ENCODE peak calls at places on chromosomes 16 and 17, in four cellular contexts. M, T, Y and P are unnamed samples.
A peak's percentile ranks its signal among the peaks of the same experiment; 100 is the strongest.

GRCh38 chr17:79952265-79952877 is 83.3 kb downstream of the TBC1D16 start:
- DNase-seq in M (no peak), T (no peak), Y (no peak), P (no peak)

GRCh38 chr16:30895592-30896202 is 717 bp upstream of the CTF1 start:
- DNase-seq in M (no peak), T (peak; percentile 99), Y (no peak), P (no peak)

GRCh38 chr16:80314042-80314441 is 226.8 kb upstream of the DYNLRB2 start:
- DNase-seq in M (no peak), T (no peak), Y (no peak), P (no peak)

GRCh38 chr17:72372185-72372584 is 251.4 kb downstream of the SOX9 start:
- DNase-seq in M (no peak), T (no peak), Y (no peak), P (no peak)

GRCh38 chr16:87853411-87854052 is 15.8 kb downstream of the SLC7A5 start:
- DNase-seq in M (peak; percentile 88), T (peak; percentile 96), Y (peak; percentile 92), P (peak; percentile 90)

GRCh38 chr17:40034426-40035161 is 19.4 kb downstream of the CSF3 start:
- DNase-seq in M (no peak), T (no peak), Y (no peak), P (no peak)

GRCh38 chr17:9241371-9241712 is 220.0 kb downstream of the NTN1 start:
- DNase-seq in M (no peak), T (no peak), Y (no peak), P (no peak)

GRCh38 chr17:73592531-73592961 is 51.7 kb downstream of the SDK2 start:
- DNase-seq in M (no peak), T (no peak), Y (no peak), P (no peak)

GRCh38 chr16:4435668-4436067 is 10.0 kb downstream of the DNAJA3 start:
- DNase-seq in M (no peak), T (no peak), Y (no peak), P (no peak)

GRCh38 chr17:72699566-72699965 is 392.9 kb downstream of the SLC39A11 start:
- DNase-seq in M (no peak), T (no peak), Y (no peak), P (no peak)

GRCh38 chr17:73196500-73196899 is 3.6 kb downstream of the COG1 start:
- DNase-seq in M (peak; percentile 85), T (peak; percentile 71), Y (peak; percentile 53), P (peak; percentile 64)

GRCh38 chr16:70737377-70738082 is 51.7 kb upstream of the MTSS2 start:
- DNase-seq in M (no peak), T (no peak), Y (no peak), P (peak; percentile 24)

GRCh38 chr16:56120447-56121155 is 70.7 kb upstream of the GNAO1 start:
- DNase-seq in M (no peak), T (no peak), Y (no peak), P (no peak)

GRCh38 chr16:56121156-56121500 is 70.2 kb upstream of the GNAO1 start:
- DNase-seq in M (no peak), T (no peak), Y (no peak), P (no peak)

GRCh38 chr16:56122251-56122650 is 69.0 kb upstream of the GNAO1 start:
- DNase-seq in M (no peak), T (no peak), Y (no peak), P (no peak)

GRCh38 chr16:56125922-56126321 is 65.4 kb upstream of the GNAO1 start:
- DNase-seq in M (no peak), T (no peak), Y (no peak), P (no peak)
- H2BK120ac ChIP-seq in M (no peak overlapping the region), T (no peak overlapping the region), Y (no peak overlapping the region), P (no peak overlapping the region)

GRCh38 chr16:89380681-89381080 is 109.7 kb downstream of the ANKRD11 start:
- DNase-seq in M (no peak), T (no peak), Y (no peak), P (no peak)

GRCh38 chr16:89381788-89382187 is 108.6 kb downstream of the ANKRD11 start:
- DNase-seq in M (no peak), T (no peak), Y (no peak), P (no peak)

GRCh38 chr16:89385712-89386111 is 104.6 kb downstream of the ANKRD11 start:
- DNase-seq in M (no peak), T (no peak), Y (no peak), P (no peak)

GRCh38 chr16:89384282-89384681 is 106.1 kb downstream of the ANKRD11 start:
- DNase-seq in M (no peak), T (no peak), Y (no peak), P (no peak)

GRCh38 chr16:89383095-89384003 is 107.0 kb downstream of the ANKRD11 start:
- DNase-seq in M (peak; percentile 70), T (peak; percentile 88), Y (no peak), P (peak; percentile 66)
- H3K79me2 ChIP-seq in M (peaks cover 82% of the 10 kb centered on the region), T (peaks cover 95% of the 10 kb centered on the region), Y (peaks cover 25% of the 10 kb centered on the region), P (peaks cover 40% of the 10 kb centered on the region)

GRCh38 chr17:19415311-19415710 is 4.3 kb downstream of the RNF112 start:
- DNase-seq in M (peak; percentile 39), T (no peak), Y (no peak), P (no peak)

GRCh38 chr17:19412984-19413383 is 2.0 kb downstream of the RNF112 start:
- DNase-seq in M (no peak), T (no peak), Y (no peak), P (no peak)

GRCh38 chr17:19414396-19415280 is 3.6 kb downstream of the RNF112 start:
- DNase-seq in M (no peak), T (no peak), Y (no peak), P (no peak)

GRCh38 chr17:19412510-19412909 is 1.5 kb downstream of the RNF112 start:
- DNase-seq in M (no peak), T (no peak), Y (no peak), P (no peak)

GRCh38 chr17:19413725-19414124 is 2.7 kb downstream of the RNF112 start:
- DNase-seq in M (no peak), T (no peak), Y (no peak), P (no peak)
- H3K23ac ChIP-seq in M (no peak overlapping the region), T (no peak overlapping the region), Y (no peak overlapping the region), P (no peak overlapping the region)

GRCh38 chr16:82042144-82042543 is 7.1 kb downstream of the HSD17B2 start:
- DNase-seq in M (no peak), T (no peak), Y (no peak), P (peak; percentile 55)
- H2BK120ac ChIP-seq in M (no peak overlapping the region), T (no peak overlapping the region), Y (no peak overlapping the region), P (no peak overlapping the region)

GRCh38 chr17:7307686-7308624 is 527 bp downstream of the EIF5A start:
- DNase-seq in M (peak; percentile 68), T (peak; percentile 56), Y (peak; percentile 72), P (peak; percentile 33)

GRCh38 chr17:7308625-7309433 is 1.4 kb downstream of the EIF5A start:
- DNase-seq in M (peak; percentile 87), T (peak; percentile 91), Y (peak; percentile 75), P (peak; percentile 82)

GRCh38 chr17:7311110-7311698 is 3.8 kb downstream of the EIF5A start:
- DNase-seq in M (no peak), T (no peak), Y (no peak), P (no peak)

GRCh38 chr17:7306911-7307685 is at the start of gene EIF5A:
- DNase-seq in M (peak; percentile 100), T (peak; percentile 100), Y (peak; percentile 99), P (peak; percentile 100)

DNA sequence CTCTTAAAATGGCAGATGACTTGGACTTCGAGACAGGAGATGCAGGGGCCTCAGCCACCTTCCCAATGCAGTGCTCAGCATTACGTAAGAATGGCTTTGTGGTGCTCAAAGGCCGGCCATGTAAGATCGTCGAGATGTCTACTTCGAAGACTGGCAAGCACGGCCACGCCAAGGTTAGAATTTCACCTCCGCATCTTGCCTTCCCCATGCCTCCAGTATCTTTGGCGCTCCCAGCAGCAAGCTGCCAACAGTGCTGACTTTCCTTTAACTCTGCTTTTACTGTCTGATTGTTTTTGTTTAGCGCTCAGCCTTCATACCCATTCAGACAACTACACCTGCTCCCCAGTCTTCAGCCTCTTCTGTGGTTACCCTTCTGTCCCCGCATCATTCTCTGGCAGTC is 2.2 kb downstream of the EIF5A start:
- DNase-seq in M (no peak), T (no peak), Y (no peak), P (no peak)
- H3K79me2 ChIP-seq in M (peaks cover 21% of the 10 kb centered on the region), T (peaks cover 41% of the 10 kb centered on the region), Y (peaks cover 17% of the 10 kb centered on the region), P (peaks cover 22% of the 10 kb centered on the region)

DNA sequence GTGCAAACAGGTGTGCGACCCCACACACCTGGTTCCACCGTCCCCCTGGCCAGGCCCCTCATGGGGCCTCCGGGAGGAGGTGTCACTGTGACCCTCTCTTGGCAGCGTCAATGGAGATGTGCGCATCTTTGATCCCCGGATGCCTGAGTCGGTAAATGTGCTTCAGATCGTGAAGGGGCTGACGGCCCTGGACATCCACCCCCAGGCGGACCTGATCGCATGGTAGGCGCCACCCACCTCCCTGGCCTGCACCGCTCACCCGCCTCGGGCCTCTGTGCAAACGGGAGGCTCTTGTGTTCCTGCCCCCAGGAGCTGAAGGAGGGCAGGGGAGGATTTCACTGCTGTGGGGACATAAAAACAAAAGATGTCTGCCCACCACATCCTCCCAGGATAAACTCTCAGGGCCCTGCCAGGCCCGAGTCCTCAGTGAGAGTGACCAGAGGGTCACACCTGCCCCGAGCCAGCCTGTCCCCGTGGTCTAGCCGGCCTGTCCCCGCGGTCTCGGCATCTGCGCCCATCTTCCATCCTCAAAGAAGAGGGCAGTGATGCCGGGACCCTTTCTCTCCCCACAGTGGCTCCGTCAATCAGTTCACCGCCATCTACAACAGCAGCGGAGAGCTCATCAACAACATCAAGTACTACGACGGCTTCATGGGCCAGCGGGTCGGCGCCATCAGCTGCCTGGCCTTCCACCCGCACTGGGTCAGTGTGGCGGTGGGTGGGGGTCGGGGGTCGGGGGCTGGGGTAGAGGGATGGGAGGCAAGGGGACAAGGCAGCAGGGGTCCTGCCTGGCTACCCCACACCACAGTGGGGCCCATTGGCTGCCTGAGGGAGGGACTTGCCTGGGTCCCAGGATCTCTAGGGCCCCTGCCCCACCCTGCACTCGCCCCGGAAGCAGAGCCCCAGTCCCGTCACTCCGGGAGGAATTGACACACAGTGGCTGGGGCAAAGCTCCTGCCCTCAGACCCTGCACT is 29.0 kb upstream of the CHMP6 start:
- DNase-seq in M (no peak), T (no peak), Y (no peak), P (no peak)
- H3K23ac ChIP-seq in M (no peak overlapping the region), T (no peak overlapping the region), Y (no peak overlapping the region), P (no peak overlapping the region)

DNA sequence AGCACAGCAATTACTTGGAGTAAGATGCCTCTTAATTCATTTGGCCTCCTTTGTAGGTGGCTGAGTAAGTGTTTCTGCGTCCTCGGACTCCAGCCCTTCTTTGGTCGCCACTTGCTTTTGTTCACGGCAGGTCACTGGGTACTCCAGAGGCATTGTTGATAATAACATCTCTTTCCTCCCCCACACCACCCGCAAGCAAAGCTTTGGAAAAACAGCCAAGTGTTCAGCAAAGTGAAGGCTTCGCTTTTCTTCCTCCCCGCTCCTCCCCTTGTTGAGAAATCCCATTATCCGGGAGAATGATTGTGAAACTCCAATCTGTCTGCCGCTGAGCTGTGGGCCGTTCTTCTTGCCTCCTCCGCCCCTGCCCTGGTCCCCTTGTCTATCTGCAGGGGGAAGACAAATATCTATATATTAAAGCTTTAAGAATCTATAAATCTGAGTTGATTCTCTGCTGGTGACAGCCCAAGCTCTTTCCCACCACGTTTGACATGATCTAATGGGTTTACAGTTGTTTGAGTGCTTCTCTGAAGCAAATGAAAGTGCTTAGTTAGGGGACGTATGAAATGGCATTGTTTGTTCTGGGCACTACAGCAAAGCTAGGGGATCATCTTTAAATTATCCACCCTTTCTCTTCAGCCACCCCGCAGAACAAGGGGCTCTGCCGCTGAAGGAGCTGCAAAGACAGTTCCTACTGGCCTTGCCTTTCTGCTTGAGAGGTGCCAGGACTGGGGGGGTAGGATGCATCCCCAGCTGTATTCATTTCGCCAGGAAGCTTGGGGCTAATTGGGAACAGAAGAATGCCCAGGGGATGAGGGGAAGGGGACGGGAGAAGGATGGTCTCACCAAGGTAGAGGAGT is 167.1 kb downstream of the CCDC182 start:
- DNase-seq in M (no peak), T (peak; percentile 63), Y (no peak), P (peak; percentile 66)
- H2BK120ac ChIP-seq in M (no peak overlapping the region), T (no peak overlapping the region), Y (no peak overlapping the region), P (no peak overlapping the region)